ENCODE peak calls at places on chromosomes 1 and 21, in six cellular contexts. One of them, this sample, is unnamed.

GRCh38 chr1:186643600-186643999 is 36.6 kb downstream of the PTGS2 start:
- DNase-seq in A549: peak; percentile 15
- DNase-seq in activated CD4-positive, CD25-positive, alpha-beta regulatory T cell: no peak
- DNase-seq in mesendoderm: no peak
- DNase-seq in EL: peak; percentile 49
- DNase-seq in Calu3: no peak
- DNase-seq in this sample: no peak

GRCh38 chr1:22751124-22751531 is 40.5 kb downstream of the EPHB2 start:
- DNase-seq in Calu3: peak; percentile 56
- DNase-seq in activated CD4-positive, CD25-positive, alpha-beta regulatory T cell: no peak
- DNase-seq in A549: no peak
- DNase-seq in mesendoderm: no peak
- DNase-seq in EL: no peak
- DNase-seq in this sample: no peak

GRCh38 chr1:79197421-79197820 is 190.9 kb upstream of the ADGRL4 start:
- DNase-seq in Calu3: no peak
- DNase-seq in EL: peak; percentile 30
- DNase-seq in A549: peak; percentile 47
- DNase-seq in mesendoderm: peak; percentile 51
- DNase-seq in activated CD4-positive, CD25-positive, alpha-beta regulatory T cell: no peak
- DNase-seq in this sample: peak; percentile 80

GRCh38 chr1:224211262-224211962 is 28.4 kb downstream of the DEGS1 start:
- DNase-seq in A549: peak; percentile 60
- DNase-seq in mesendoderm: no peak
- DNase-seq in EL: peak; percentile 51
- DNase-seq in activated CD4-positive, CD25-positive, alpha-beta regulatory T cell: no peak
- DNase-seq in Calu3: peak; percentile 61
- DNase-seq in this sample: peak; percentile 88

GRCh38 chr1:30034627-30035521 is 688.5 kb downstream of the MATN1 start:
- DNase-seq in EL: peak; percentile 24
- DNase-seq in Calu3: no peak
- DNase-seq in mesendoderm: peak; percentile 40
- DNase-seq in A549: no peak
- DNase-seq in activated CD4-positive, CD25-positive, alpha-beta regulatory T cell: no peak
- DNase-seq in this sample: peak; percentile 2

GRCh38 chr21:16116798-16117197 is 387.0 kb downstream of the USP25 start:
- DNase-seq in EL: peak; percentile 87
- DNase-seq in A549: peak; percentile 45
- DNase-seq in mesendoderm: no peak
- DNase-seq in activated CD4-positive, CD25-positive, alpha-beta regulatory T cell: no peak
- DNase-seq in Calu3: no peak
- DNase-seq in this sample: peak; percentile 77

GRCh38 chr1:117686907-117687306 is 81.1 kb downstream of the TENT5C start:
- DNase-seq in mesendoderm: peak; percentile 34
- DNase-seq in EL: peak; percentile 86
- DNase-seq in A549: peak; percentile 7
- DNase-seq in Calu3: no peak
- DNase-seq in activated CD4-positive, CD25-positive, alpha-beta regulatory T cell: no peak
- DNase-seq in this sample: peak; percentile 86

GRCh38 chr1:29513357-29513756 is 277.0 kb downstream of the PTPRU start:
- DNase-seq in Calu3: peak; percentile 72
- DNase-seq in A549: peak; percentile 57
- DNase-seq in mesendoderm: peak; percentile 87
- DNase-seq in activated CD4-positive, CD25-positive, alpha-beta regulatory T cell: no peak
- DNase-seq in EL: peak; percentile 74
- DNase-seq in this sample: peak; percentile 87

GRCh38 chr1:28877132-28877781 is 37.1 kb upstream of the EPB41 start:
- DNase-seq in EL: peak; percentile 70
- DNase-seq in A549: peak; percentile 73
- DNase-seq in Calu3: peak; percentile 81
- DNase-seq in mesendoderm: peak; percentile 74
- DNase-seq in activated CD4-positive, CD25-positive, alpha-beta regulatory T cell: peak; percentile 59
- DNase-seq in this sample: peak; percentile 84

GRCh38 chr1:33163621-33164071 is 18.2 kb downstream of the TRIM62 start:
- DNase-seq in A549: no peak
- DNase-seq in activated CD4-positive, CD25-positive, alpha-beta regulatory T cell: no peak
- DNase-seq in Calu3: no peak
- DNase-seq in mesendoderm: peak; percentile 57
- DNase-seq in EL: peak; percentile 79
- DNase-seq in this sample: peak; percentile 51

GRCh38 chr1:179087665-179088064 is 5.8 kb downstream of the TOR3A start:
- DNase-seq in mesendoderm: peak; percentile 81
- DNase-seq in Calu3: no peak
- DNase-seq in activated CD4-positive, CD25-positive, alpha-beta regulatory T cell: no peak
- DNase-seq in A549: no peak
- DNase-seq in EL: no peak
- DNase-seq in this sample: peak; percentile 84

GRCh38 chr1:90488451-90488850 is 228.7 kb downstream of the BARHL2 start:
- DNase-seq in A549: no peak
- DNase-seq in mesendoderm: no peak
- DNase-seq in Calu3: no peak
- DNase-seq in EL: peak; percentile 37
- DNase-seq in activated CD4-positive, CD25-positive, alpha-beta regulatory T cell: no peak
- DNase-seq in this sample: no peak

GRCh38 chr1:30706528-30706927 is 16.9 kb downstream of the MATN1 start:
- DNase-seq in Calu3: no peak
- DNase-seq in activated CD4-positive, CD25-positive, alpha-beta regulatory T cell: no peak
- DNase-seq in mesendoderm: no peak
- DNase-seq in EL: peak; percentile 31
- DNase-seq in A549: no peak
- DNase-seq in this sample: no peak

This sample was measured in dermis blood vessel endothelial cell.